ENCODE peak calls at places on chromosomes 13 and 19, in ten cellular contexts. One of them, this sample, is unnamed. For H3K9me3, the result is how much of the 10 kb centered on the place peaks cover.

GRCh38 chr19:8046569-8047165 is 5.9 kb upstream of the CCL25 start:
- DNase-seq in heart right ventricle: no peak
- DNase-seq in left ventricle myocardium inferior: no peak
- DNase-seq in SK-N-SH: no peak
- DNase-seq in endothelial cell of umbilical vein: no peak
- DNase-seq in tibial artery: no peak
- DNase-seq in psoas muscle: no peak
- DNase-seq in heart left ventricle: no peak
- DNase-seq in astrocyte: no peak
- DNase-seq in thoracic aorta: no peak
- DNase-seq in this sample: no peak

GRCh38 chr19:49422407-49423277 is 599 bp downstream of the PTH2 start:
- DNase-seq in psoas muscle: peak
- DNase-seq in heart right ventricle: no peak
- DNase-seq in tibial artery: no peak
- DNase-seq in heart left ventricle: no peak
- DNase-seq in SK-N-SH: peak
- DNase-seq in thoracic aorta: no peak
- DNase-seq in endothelial cell of umbilical vein: peak
- DNase-seq in astrocyte: no peak
- DNase-seq in left ventricle myocardium inferior: peak
- DNase-seq in this sample: no peak

GRCh38 chr13:89324582-89324981 is 1653.4 kb downstream of the SLITRK5 start:
- DNase-seq in psoas muscle: no peak
- DNase-seq in thoracic aorta: no peak
- DNase-seq in heart left ventricle: no peak
- DNase-seq in tibial artery: no peak
- DNase-seq in astrocyte: no peak
- DNase-seq in left ventricle myocardium inferior: no peak
- DNase-seq in heart right ventricle: no peak
- DNase-seq in endothelial cell of umbilical vein: no peak
- DNase-seq in SK-N-SH: no peak
- DNase-seq in this sample: no peak

GRCh38 chr19:49639401-49640112 is 386 bp downstream of the RRAS start:
- DNase-seq in endothelial cell of umbilical vein: no peak
- DNase-seq in tibial artery: peak
- DNase-seq in astrocyte: no peak
- DNase-seq in thoracic aorta: no peak
- DNase-seq in heart left ventricle: no peak
- DNase-seq in left ventricle myocardium inferior: no peak
- DNase-seq in SK-N-SH: no peak
- DNase-seq in psoas muscle: no peak
- DNase-seq in heart right ventricle: peak
- DNase-seq in this sample: no peak

GRCh38 chr13:112204881-112205327 is 138.0 kb downstream of the SOX1 start:
- DNase-seq in endothelial cell of umbilical vein: no peak
- DNase-seq in heart right ventricle: peak
- DNase-seq in SK-N-SH: no peak
- DNase-seq in heart left ventricle: no peak
- DNase-seq in thoracic aorta: no peak
- DNase-seq in astrocyte: no peak
- DNase-seq in left ventricle myocardium inferior: peak
- DNase-seq in psoas muscle: no peak
- DNase-seq in tibial artery: no peak
- DNase-seq in this sample: no peak

GRCh38 chr13:24220086-24220703 is 59.7 kb downstream of the SPATA13 start:
- DNase-seq in psoas muscle: no peak
- DNase-seq in tibial artery: peak
- DNase-seq in thoracic aorta: peak
- DNase-seq in heart left ventricle: no peak
- DNase-seq in heart right ventricle: peak
- DNase-seq in left ventricle myocardium inferior: no peak
- DNase-seq in SK-N-SH: peak
- DNase-seq in astrocyte: peak
- DNase-seq in endothelial cell of umbilical vein: peak
- DNase-seq in this sample: no peak

GRCh38 chr13:111880185-111880584 is 186.8 kb upstream of the SOX1 start:
- DNase-seq in heart right ventricle: no peak
- DNase-seq in endothelial cell of umbilical vein: no peak
- DNase-seq in astrocyte: no peak
- DNase-seq in left ventricle myocardium inferior: no peak
- DNase-seq in psoas muscle: no peak
- DNase-seq in tibial artery: no peak
- DNase-seq in SK-N-SH: no peak
- DNase-seq in thoracic aorta: no peak
- DNase-seq in heart left ventricle: no peak
- DNase-seq in this sample: no peak

GRCh38 chr13:73136776-73137175 is 78.0 kb downstream of the KLF5 start:
- DNase-seq in tibial artery: no peak
- DNase-seq in astrocyte: no peak
- DNase-seq in psoas muscle: no peak
- DNase-seq in heart right ventricle: no peak
- DNase-seq in thoracic aorta: no peak
- DNase-seq in SK-N-SH: no peak
- DNase-seq in heart left ventricle: no peak
- DNase-seq in endothelial cell of umbilical vein: no peak
- DNase-seq in left ventricle myocardium inferior: no peak
- DNase-seq in this sample: no peak

GRCh38 chr13:28513745-28514144 is 18.8 kb upstream of the FLT1 start:
- DNase-seq in heart right ventricle: no peak
- DNase-seq in psoas muscle: no peak
- DNase-seq in SK-N-SH: no peak
- DNase-seq in astrocyte: no peak
- DNase-seq in endothelial cell of umbilical vein: no peak
- DNase-seq in left ventricle myocardium inferior: no peak
- DNase-seq in tibial artery: no peak
- DNase-seq in heart left ventricle: no peak
- DNase-seq in thoracic aorta: no peak
- DNase-seq in this sample: no peak
- H3K4me3 ChIP-seq in heart right ventricle: no peak
- H3K4me3 ChIP-seq in psoas muscle: no peak
- H3K4me3 ChIP-seq in SK-N-SH: no peak
- H3K4me3 ChIP-seq in astrocyte: no peak
- H3K4me3 ChIP-seq in endothelial cell of umbilical vein: no peak
- H3K4me3 ChIP-seq in left ventricle myocardium inferior: no peak
- H3K4me3 ChIP-seq in tibial artery: no peak
- H3K4me3 ChIP-seq in heart left ventricle: no peak
- H3K4me3 ChIP-seq in thoracic aorta: no peak
- H3K4me3 ChIP-seq in this sample: no peak

GRCh38 chr19:58093071-58093470 is 5.0 kb downstream of the ZSCAN18 start:
- DNase-seq in heart right ventricle: no peak
- DNase-seq in left ventricle myocardium inferior: no peak
- DNase-seq in psoas muscle: no peak
- DNase-seq in tibial artery: no peak
- DNase-seq in astrocyte: no peak
- DNase-seq in heart left ventricle: no peak
- DNase-seq in SK-N-SH: no peak
- DNase-seq in thoracic aorta: no peak
- DNase-seq in endothelial cell of umbilical vein: no peak
- DNase-seq in this sample: no peak

GRCh38 chr19:58097783-58098681 is at the start of gene ZSCAN18:
- DNase-seq in astrocyte: peak
- DNase-seq in SK-N-SH: peak
- DNase-seq in left ventricle myocardium inferior: peak
- DNase-seq in thoracic aorta: peak
- DNase-seq in heart right ventricle: peak
- DNase-seq in tibial artery: peak
- DNase-seq in heart left ventricle: peak
- DNase-seq in endothelial cell of umbilical vein: peak
- DNase-seq in psoas muscle: peak
- DNase-seq in this sample: peak

GRCh38 chr19:58096884-58097283 is 1.1 kb downstream of the ZSCAN18 start:
- DNase-seq in thoracic aorta: no peak
- DNase-seq in astrocyte: no peak
- DNase-seq in heart left ventricle: no peak
- DNase-seq in SK-N-SH: no peak
- DNase-seq in psoas muscle: no peak
- DNase-seq in tibial artery: no peak
- DNase-seq in left ventricle myocardium inferior: no peak
- DNase-seq in endothelial cell of umbilical vein: no peak
- DNase-seq in heart right ventricle: no peak
- DNase-seq in this sample: no peak

GRCh38 chr19:58097349-58097748 is 682 bp downstream of the ZSCAN18 start:
- DNase-seq in psoas muscle: no peak
- DNase-seq in SK-N-SH: peak
- DNase-seq in astrocyte: no peak
- DNase-seq in heart right ventricle: no peak
- DNase-seq in tibial artery: no peak
- DNase-seq in thoracic aorta: no peak
- DNase-seq in left ventricle myocardium inferior: no peak
- DNase-seq in endothelial cell of umbilical vein: no peak
- DNase-seq in heart left ventricle: no peak
- DNase-seq in this sample: no peak

DNA sequence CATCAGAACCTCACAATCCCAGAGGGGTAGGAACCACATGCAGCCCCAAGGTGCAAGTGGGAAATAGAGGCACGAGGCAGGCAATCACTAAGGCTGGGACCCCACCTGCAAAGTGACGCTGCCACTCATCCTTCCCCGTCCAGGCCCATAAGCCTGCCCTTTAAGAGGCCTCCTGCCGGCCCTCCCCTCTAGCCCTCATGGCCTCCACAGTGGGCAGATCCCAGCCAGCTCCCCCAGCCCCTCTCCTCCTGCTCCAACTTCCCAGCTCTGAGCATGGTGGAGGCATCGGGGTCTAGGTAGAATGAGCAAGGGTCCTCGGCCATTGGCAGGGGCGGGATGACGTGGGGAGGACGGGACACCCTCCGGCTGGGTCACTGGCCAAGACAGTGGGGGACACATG is 2.7 kb downstream of the ZSCAN18 start:
- DNase-seq in heart right ventricle: no peak
- DNase-seq in astrocyte: no peak
- DNase-seq in left ventricle myocardium inferior: no peak
- DNase-seq in heart left ventricle: no peak
- DNase-seq in endothelial cell of umbilical vein: no peak
- DNase-seq in SK-N-SH: no peak
- DNase-seq in psoas muscle: no peak
- DNase-seq in tibial artery: no peak
- DNase-seq in thoracic aorta: no peak
- DNase-seq in this sample: no peak
- H3K9me3 ChIP-seq in heart right ventricle: half or more
- H3K9me3 ChIP-seq in astrocyte: under half
- H3K9me3 ChIP-seq in left ventricle myocardium inferior: half or more
- H3K9me3 ChIP-seq in heart left ventricle: under half
- H3K9me3 ChIP-seq in endothelial cell of umbilical vein: under half
- H3K9me3 ChIP-seq in SK-N-SH: under half
- H3K9me3 ChIP-seq in psoas muscle: under half
- H3K9me3 ChIP-seq in tibial artery: under half
- H3K9me3 ChIP-seq in thoracic aorta: under half
- H3K9me3 ChIP-seq in this sample: under half

GRCh38 chr13:39365879-39366278 is 237.1 kb downstream of the LHFPL6 start:
- DNase-seq in tibial artery: no peak
- DNase-seq in heart right ventricle: no peak
- DNase-seq in endothelial cell of umbilical vein: no peak
- DNase-seq in left ventricle myocardium inferior: no peak
- DNase-seq in astrocyte: no peak
- DNase-seq in SK-N-SH: no peak
- DNase-seq in thoracic aorta: no peak
- DNase-seq in heart left ventricle: no peak
- DNase-seq in psoas muscle: no peak
- DNase-seq in this sample: no peak

GRCh38 chr13:39369161-39369890 is 233.7 kb downstream of the LHFPL6 start:
- DNase-seq in psoas muscle: no peak
- DNase-seq in endothelial cell of umbilical vein: no peak
- DNase-seq in heart right ventricle: no peak
- DNase-seq in SK-N-SH: no peak
- DNase-seq in tibial artery: no peak
- DNase-seq in heart left ventricle: no peak
- DNase-seq in thoracic aorta: no peak
- DNase-seq in astrocyte: no peak
- DNase-seq in left ventricle myocardium inferior: no peak
- DNase-seq in this sample: no peak

GRCh38 chr13:39370554-39370953 is 232.4 kb downstream of the LHFPL6 start:
- DNase-seq in astrocyte: no peak
- DNase-seq in tibial artery: peak
- DNase-seq in heart right ventricle: no peak
- DNase-seq in heart left ventricle: no peak
- DNase-seq in endothelial cell of umbilical vein: no peak
- DNase-seq in left ventricle myocardium inferior: peak
- DNase-seq in psoas muscle: no peak
- DNase-seq in SK-N-SH: no peak
- DNase-seq in thoracic aorta: no peak
- DNase-seq in this sample: no peak

GRCh38 chr13:39373108-39373507 is 229.9 kb downstream of the LHFPL6 start:
- DNase-seq in heart left ventricle: no peak
- DNase-seq in tibial artery: no peak
- DNase-seq in thoracic aorta: no peak
- DNase-seq in endothelial cell of umbilical vein: no peak
- DNase-seq in SK-N-SH: no peak
- DNase-seq in heart right ventricle: no peak
- DNase-seq in psoas muscle: no peak
- DNase-seq in astrocyte: no peak
- DNase-seq in left ventricle myocardium inferior: no peak
- DNase-seq in this sample: no peak

GRCh38 chr13:39370048-39370447 is 232.9 kb downstream of the LHFPL6 start:
- DNase-seq in astrocyte: no peak
- DNase-seq in endothelial cell of umbilical vein: no peak
- DNase-seq in SK-N-SH: no peak
- DNase-seq in left ventricle myocardium inferior: no peak
- DNase-seq in tibial artery: no peak
- DNase-seq in psoas muscle: no peak
- DNase-seq in heart right ventricle: no peak
- DNase-seq in thoracic aorta: no peak
- DNase-seq in heart left ventricle: no peak
- DNase-seq in this sample: no peak
- H3K4me3 ChIP-seq in astrocyte: no peak
- H3K4me3 ChIP-seq in endothelial cell of umbilical vein: no peak
- H3K4me3 ChIP-seq in SK-N-SH: no peak
- H3K4me3 ChIP-seq in left ventricle myocardium inferior: no peak
- H3K4me3 ChIP-seq in tibial artery: no peak
- H3K4me3 ChIP-seq in psoas muscle: no peak
- H3K4me3 ChIP-seq in heart right ventricle: no peak
- H3K4me3 ChIP-seq in thoracic aorta: peak
- H3K4me3 ChIP-seq in heart left ventricle: no peak
- H3K4me3 ChIP-seq in this sample: no peak

GRCh38 chr13:100532836-100533435 is 55.7 kb downstream of the GGACT start:
- DNase-seq in psoas muscle: no peak
- DNase-seq in heart left ventricle: no peak
- DNase-seq in tibial artery: no peak
- DNase-seq in endothelial cell of umbilical vein: no peak
- DNase-seq in heart right ventricle: no peak
- DNase-seq in astrocyte: no peak
- DNase-seq in left ventricle myocardium inferior: no peak
- DNase-seq in SK-N-SH: no peak
- DNase-seq in thoracic aorta: no peak
- DNase-seq in this sample: peak

GRCh38 chr13:100532090-100532766 is 56.4 kb downstream of the GGACT start:
- DNase-seq in tibial artery: no peak
- DNase-seq in endothelial cell of umbilical vein: no peak
- DNase-seq in left ventricle myocardium inferior: no peak
- DNase-seq in heart right ventricle: no peak
- DNase-seq in thoracic aorta: no peak
- DNase-seq in SK-N-SH: no peak
- DNase-seq in astrocyte: no peak
- DNase-seq in heart left ventricle: no peak
- DNase-seq in psoas muscle: no peak
- DNase-seq in this sample: peak

GRCh38 chr13:100534911-100535310 is 53.7 kb downstream of the GGACT start:
- DNase-seq in heart right ventricle: no peak
- DNase-seq in SK-N-SH: no peak
- DNase-seq in thoracic aorta: no peak
- DNase-seq in heart left ventricle: no peak
- DNase-seq in psoas muscle: no peak
- DNase-seq in astrocyte: no peak
- DNase-seq in tibial artery: no peak
- DNase-seq in left ventricle myocardium inferior: no peak
- DNase-seq in endothelial cell of umbilical vein: no peak
- DNase-seq in this sample: no peak

GRCh38 chr13:100534147-100534818 is 54.3 kb downstream of the GGACT start:
- DNase-seq in astrocyte: no peak
- DNase-seq in thoracic aorta: no peak
- DNase-seq in heart left ventricle: no peak
- DNase-seq in endothelial cell of umbilical vein: no peak
- DNase-seq in heart right ventricle: no peak
- DNase-seq in left ventricle myocardium inferior: no peak
- DNase-seq in SK-N-SH: no peak
- DNase-seq in psoas muscle: no peak
- DNase-seq in tibial artery: no peak
- DNase-seq in this sample: no peak

GRCh38 chr13:100533588-100534041 is 55.0 kb downstream of the GGACT start:
- DNase-seq in heart right ventricle: no peak
- DNase-seq in thoracic aorta: no peak
- DNase-seq in heart left ventricle: no peak
- DNase-seq in astrocyte: no peak
- DNase-seq in left ventricle myocardium inferior: no peak
- DNase-seq in psoas muscle: no peak
- DNase-seq in SK-N-SH: no peak
- DNase-seq in tibial artery: no peak
- DNase-seq in endothelial cell of umbilical vein: no peak
- DNase-seq in this sample: peak
- H3K9me3 ChIP-seq in heart right ventricle: under half
- H3K9me3 ChIP-seq in thoracic aorta: under half
- H3K9me3 ChIP-seq in heart left ventricle: under half
- H3K9me3 ChIP-seq in astrocyte: under half
- H3K9me3 ChIP-seq in left ventricle myocardium inferior: under half
- H3K9me3 ChIP-seq in psoas muscle: under half
- H3K9me3 ChIP-seq in SK-N-SH: under half
- H3K9me3 ChIP-seq in tibial artery: under half
- H3K9me3 ChIP-seq in endothelial cell of umbilical vein: under half
- H3K9me3 ChIP-seq in this sample: under half

This sample was measured in right lobe of liver.